ENCODE peak calls at places on chromosomes 13 and 19, in eight cellular contexts. K is T-helper 2 cell; R is lung microvascular endothelial cell; I is NCI-H526 treated with DMSO at 0.1 percent for 48 hours; E is pancreas; V is stimulated activated CD8-positive, alpha-beta memory T cell treated with anti-CD3 and anti-CD28 coated beads, Interleukin-15, amount 100 ng/mL, for 24 hours; T is activated CD4-positive, alpha-beta T cell treated with anti-CD3 and anti-CD28 coated beads for 48 hours; D is globus pallidus. L is an unnamed sample.

GRCh38 chr19:11378319-11379189 is 4.1 kb downstream of the SWSAP1 start:
- DNase-seq in K (peak; percentile 24), R (peak; percentile 71), I (no peak), E (peak; percentile 35), V (no peak), T (peak; percentile 36), D (no peak), L (peak; percentile 63)

GRCh38 chr19:15337202-15337601 is 4.9 kb upstream of the BRD4 start:
- DNase-seq in K (no peak), R (peak; percentile 23), I (no peak), E (no peak), V (no peak), T (no peak), D (no peak), L (no peak)

GRCh38 chr19:14479985-14480694 is 5.0 kb upstream of the PTGER1 start:
- DNase-seq in K (peak; percentile 67), R (peak; percentile 39), I (no peak), E (no peak), V (peak; percentile 58), T (peak; percentile 82), D (no peak), L (peak; percentile 57)

GRCh38 chr19:1471514-1472107 is 7.4 kb downstream of the C19orf25 start:
- DNase-seq in K (no peak), R (no peak), I (no peak), E (no peak), V (no peak), T (no peak), D (peak; percentile 48), L (no peak)

GRCh38 chr13:71879129-71879535 is 12.1 kb upstream of the DACH1 start:
- DNase-seq in K (peak; percentile 42), R (peak; percentile 51), I (peak; percentile 73), E (no peak), V (no peak), T (no peak), D (peak; percentile 34), L (peak; percentile 50)

GRCh38 chr13:78881054-78881453 is 222.1 kb upstream of the OBI1 start:
- DNase-seq in K (no peak), R (no peak), I (no peak), E (no peak), V (no peak), T (no peak), D (no peak), L (no peak)

GRCh38 chr19:1648926-1649541 is 3.4 kb downstream of the TCF3 start:
- DNase-seq in K (no peak), R (no peak), I (no peak), E (no peak), V (no peak), T (peak; percentile 36), D (no peak), L (no peak)

GRCh38 chr13:41222259-41222852 is 28.0 kb upstream of the KBTBD7 start:
- DNase-seq in K (peak; percentile 65), R (peak; percentile 66), I (peak; percentile 73), E (peak; percentile 39), V (no peak), T (peak; percentile 62), D (peak; percentile 41), L (peak; percentile 68)

GRCh38 chr19:28351761-28352160 is 861.2 kb downstream of the UQCRFS1 start:
- DNase-seq in K (no peak), R (no peak), I (no peak), E (no peak), V (no peak), T (no peak), D (no peak), L (no peak)